ENCODE peak calls at places on chromosome 5, in nine cellular contexts. One of them, this sample, is unnamed.

GRCh38 chr5:88724201-88724600 is 158.8 kb downstream of the MEF2C start:
- DNase-seq in effector CD4-positive, alpha-beta T cell: no peak
- DNase-seq in lung: no peak
- DNase-seq in HEK293T: no peak
- DNase-seq in transverse colon: no peak
- DNase-seq in M059J: peak
- DNase-seq in epithelial cell of esophagus: peak
- DNase-seq in iris pigment epithelial cell: peak
- DNase-seq in progenitor cell of endocrine pancreas: no peak
- DNase-seq in this sample: no peak

GRCh38 chr5:153926201-153926600 is 112.5 kb downstream of the FAM114A2 start:
- DNase-seq in lung: no peak
- DNase-seq in iris pigment epithelial cell: no peak
- DNase-seq in transverse colon: no peak
- DNase-seq in epithelial cell of esophagus: no peak
- DNase-seq in M059J: peak
- DNase-seq in HEK293T: no peak
- DNase-seq in effector CD4-positive, alpha-beta T cell: no peak
- DNase-seq in progenitor cell of endocrine pancreas: no peak
- DNase-seq in this sample: no peak

GRCh38 chr5:111120911-111121310 is 28.8 kb downstream of the WDR36 start:
- DNase-seq in transverse colon: no peak
- DNase-seq in progenitor cell of endocrine pancreas: no peak
- DNase-seq in iris pigment epithelial cell: no peak
- DNase-seq in HEK293T: no peak
- DNase-seq in M059J: no peak
- DNase-seq in lung: no peak
- DNase-seq in effector CD4-positive, alpha-beta T cell: no peak
- DNase-seq in epithelial cell of esophagus: no peak
- DNase-seq in this sample: no peak

GRCh38 chr5:144369001-144369400 is 198.3 kb downstream of the KCTD16 start:
- DNase-seq in iris pigment epithelial cell: no peak
- DNase-seq in HEK293T: no peak
- DNase-seq in lung: no peak
- DNase-seq in transverse colon: no peak
- DNase-seq in epithelial cell of esophagus: no peak
- DNase-seq in progenitor cell of endocrine pancreas: no peak
- DNase-seq in effector CD4-positive, alpha-beta T cell: no peak
- DNase-seq in M059J: no peak
- DNase-seq in this sample: no peak

GRCh38 chr5:142978726-142979125 is 208.5 kb downstream of the ARHGAP26 start:
- DNase-seq in iris pigment epithelial cell: peak
- DNase-seq in epithelial cell of esophagus: peak
- DNase-seq in progenitor cell of endocrine pancreas: no peak
- DNase-seq in lung: no peak
- DNase-seq in effector CD4-positive, alpha-beta T cell: no peak
- DNase-seq in HEK293T: no peak
- DNase-seq in transverse colon: no peak
- DNase-seq in M059J: peak
- DNase-seq in this sample: no peak

GRCh38 chr5:151523335-151523734 is 67.8 kb downstream of the FAT2 start:
- DNase-seq in progenitor cell of endocrine pancreas: no peak
- DNase-seq in iris pigment epithelial cell: peak
- DNase-seq in epithelial cell of esophagus: peak
- DNase-seq in transverse colon: no peak
- DNase-seq in HEK293T: peak
- DNase-seq in M059J: peak
- DNase-seq in effector CD4-positive, alpha-beta T cell: no peak
- DNase-seq in lung: no peak
- DNase-seq in this sample: no peak

GRCh38 chr5:113204525-113205161 is 228.0 kb downstream of the DCP2 start:
- DNase-seq in lung: peak
- DNase-seq in epithelial cell of esophagus: peak
- DNase-seq in M059J: peak
- DNase-seq in HEK293T: no peak
- DNase-seq in effector CD4-positive, alpha-beta T cell: no peak
- DNase-seq in iris pigment epithelial cell: peak
- DNase-seq in progenitor cell of endocrine pancreas: no peak
- DNase-seq in transverse colon: peak
- DNase-seq in this sample: no peak

GRCh38 chr5:73374520-73375235 is 73.9 kb downstream of the FOXD1 start:
- DNase-seq in progenitor cell of endocrine pancreas: no peak
- DNase-seq in effector CD4-positive, alpha-beta T cell: no peak
- DNase-seq in lung: no peak
- DNase-seq in HEK293T: no peak
- DNase-seq in epithelial cell of esophagus: peak
- DNase-seq in iris pigment epithelial cell: peak
- DNase-seq in transverse colon: no peak
- DNase-seq in M059J: peak
- DNase-seq in this sample: no peak

GRCh38 chr5:103498211-103498610 is 64.4 kb downstream of the NUDT12 start:
- DNase-seq in lung: no peak
- DNase-seq in progenitor cell of endocrine pancreas: no peak
- DNase-seq in effector CD4-positive, alpha-beta T cell: no peak
- DNase-seq in transverse colon: no peak
- DNase-seq in epithelial cell of esophagus: no peak
- DNase-seq in iris pigment epithelial cell: no peak
- DNase-seq in M059J: no peak
- DNase-seq in HEK293T: no peak
- DNase-seq in this sample: no peak

GRCh38 chr5:170319281-170319680 is 21.7 kb upstream of the LCP2 start:
- DNase-seq in lung: no peak
- DNase-seq in progenitor cell of endocrine pancreas: no peak
- DNase-seq in transverse colon: no peak
- DNase-seq in M059J: no peak
- DNase-seq in HEK293T: no peak
- DNase-seq in iris pigment epithelial cell: no peak
- DNase-seq in epithelial cell of esophagus: no peak
- DNase-seq in effector CD4-positive, alpha-beta T cell: no peak
- DNase-seq in this sample: no peak

GRCh38 chr5:127907907-127908306 is 175.7 kb upstream of the SLC12A2 start:
- DNase-seq in progenitor cell of endocrine pancreas: no peak
- DNase-seq in lung: no peak
- DNase-seq in iris pigment epithelial cell: no peak
- DNase-seq in epithelial cell of esophagus: no peak
- DNase-seq in HEK293T: no peak
- DNase-seq in transverse colon: no peak
- DNase-seq in M059J: no peak
- DNase-seq in effector CD4-positive, alpha-beta T cell: no peak
- DNase-seq in this sample: no peak

GRCh38 chr5:137932800-137933199 is 43.5 kb downstream of the PKD2L2 start:
- DNase-seq in epithelial cell of esophagus: no peak
- DNase-seq in lung: no peak
- DNase-seq in progenitor cell of endocrine pancreas: no peak
- DNase-seq in transverse colon: no peak
- DNase-seq in HEK293T: no peak
- DNase-seq in M059J: no peak
- DNase-seq in iris pigment epithelial cell: no peak
- DNase-seq in effector CD4-positive, alpha-beta T cell: no peak
- DNase-seq in this sample: no peak

GRCh38 chr5:154141686-154142300 is 48.7 kb upstream of the GALNT10 start:
- DNase-seq in lung: peak
- DNase-seq in M059J: no peak
- DNase-seq in epithelial cell of esophagus: no peak
- DNase-seq in transverse colon: no peak
- DNase-seq in HEK293T: peak
- DNase-seq in effector CD4-positive, alpha-beta T cell: no peak
- DNase-seq in progenitor cell of endocrine pancreas: no peak
- DNase-seq in iris pigment epithelial cell: no peak
- DNase-seq in this sample: no peak

This sample was measured in BJ.